ENCODE peak calls at places on chromosomes 11 and 22, in six cellular contexts. F is activated CD4-positive, CD25-positive, alpha-beta regulatory T cell; W is effector memory CD8-positive, alpha-beta T cell; O is EH; H is HFF-Myc; M is RCC 7860. Y is an unnamed sample.

GRCh38 chr22:50148166-50148500 is 22.4 kb upstream of the PANX2 start:
- DNase-seq in H (no peak), M (no peak), F (no peak), W (no peak), O (no peak), Y (no peak)

GRCh38 chr11:47233989-47234668 is 14.5 kb downstream of the ACP2 start:
- DNase-seq in H (no peak), M (peak), O (peak), F (no peak), W (no peak), Y (no peak)

GRCh38 chr22:25482868-25483639 is 81.4 kb upstream of the GRK3 start:
- DNase-seq in H (no peak), W (no peak), F (no peak), M (no peak), O (no peak), Y (peak)

GRCh38 chr11:74806267-74806666 is 57.6 kb downstream of the RNF169 start:
- DNase-seq in H (no peak), O (no peak), F (no peak), W (no peak), M (no peak), Y (no peak)

GRCh38 chr22:47296405-47297260 is 534.2 kb downstream of the TBC1D22A start:
- DNase-seq in W (no peak), M (no peak), H (no peak), O (no peak), F (no peak), Y (no peak)

GRCh38 chr11:45413156-45413833 is 127.2 kb upstream of the SYT13 start:
- DNase-seq in M (no peak), O (no peak), H (no peak), F (no peak), W (no peak), Y (no peak)

GRCh38 chr11:1122356-1123002 is 35.3 kb upstream of the MUC5AC start:
- DNase-seq in W (no peak), H (no peak), M (no peak), F (no peak), O (no peak), Y (peak)

GRCh38 chr11:117096140-117096972 is 1.9 kb downstream of the SIK3 start:
- DNase-seq in F (no peak), M (no peak), O (peak), W (peak), H (no peak), Y (no peak)

GRCh38 chr11:79087957-79088318 is 352.9 kb downstream of the TENM4 start:
- DNase-seq in M (no peak), H (no peak), W (no peak), O (peak), F (no peak), Y (no peak)

GRCh38 chr11:26522912-26523610 is 49.0 kb downstream of the MUC15 start:
- DNase-seq in W (no peak), M (no peak), H (peak), O (peak), F (no peak), Y (no peak)

GRCh38 chr22:44274918-44275665 is 37.7 kb downstream of the SHISAL1 start:
- DNase-seq in O (no peak), M (no peak), W (no peak), H (no peak), F (no peak), Y (no peak)

GRCh38 chr22:23700706-23701105 is 9.9 kb downstream of the RGL4 start:
- DNase-seq in F (no peak), M (no peak), W (no peak), H (no peak), O (no peak), Y (no peak)

GRCh38 chr11:36131719-36132349 is 157.4 kb downstream of the COMMD9 start:
- DNase-seq in H (no peak), O (peak), W (no peak), F (no peak), M (no peak), Y (no peak)

GRCh38 chr11:66725646-66726045 is 3.4 kb downstream of the SPTBN2 start:
- DNase-seq in M (no peak), W (no peak), F (no peak), O (no peak), H (no peak), Y (no peak)

GRCh38 chr11:33507967-33508366 is 192.7 kb downstream of the C11orf91 start:
- DNase-seq in M (no peak), O (peak), W (no peak), H (no peak), F (no peak), Y (no peak)

GRCh38 chr11:88779551-88779950 is 286.2 kb downstream of the GRM5 start:
- DNase-seq in H (peak), M (no peak), W (no peak), F (no peak), O (peak), Y (no peak)

GRCh38 chr22:20810645-20811044 is 36.7 kb downstream of the SERPIND1 start:
- DNase-seq in M (no peak), F (no peak), H (no peak), W (no peak), O (no peak), Y (no peak)

GRCh38 chr11:120712862-120713770 is 201.6 kb downstream of the GRIK4 start:
- DNase-seq in W (no peak), O (no peak), M (peak), F (no peak), H (no peak), Y (peak)

GRCh38 chr11:113137735-113138529 is 176.5 kb upstream of the TTC12 start:
- DNase-seq in H (no peak), F (no peak), M (no peak), W (no peak), O (no peak), Y (no peak)

GRCh38 chr11:9617960-9618359 is 44.5 kb downstream of the WEE1 start:
- DNase-seq in M (no peak), F (no peak), W (no peak), H (no peak), O (peak), Y (no peak)

GRCh38 chr11:75576445-75577049 is 14.5 kb downstream of the SERPINH1 start:
- DNase-seq in W (no peak), H (no peak), F (no peak), M (peak), O (peak), Y (no peak)

GRCh38 chr22:32621656-32622003 is 147.0 kb downstream of the FBXO7 start:
- DNase-seq in W (no peak), H (no peak), O (no peak), F (no peak), M (no peak), Y (no peak)

GRCh38 chr22:37433786-37434185 is 6.5 kb upstream of the ELFN2 start:
- DNase-seq in O (no peak), M (no peak), F (no peak), H (no peak), W (no peak), Y (no peak)

GRCh38 chr22:50621948-50622722 is 5.8 kb downstream of the ARSA start:
- DNase-seq in F (no peak), O (no peak), W (no peak), H (no peak), M (no peak), Y (no peak)

GRCh38 chr22:20407829-20408228 is 13.9 kb downstream of the ZNF74 start:
- DNase-seq in M (no peak), W (no peak), O (no peak), H (no peak), F (no peak), Y (peak)

GRCh38 chr11:89436071-89436470 is 55.1 kb downstream of the NOX4 start:
- DNase-seq in H (peak), W (no peak), F (no peak), M (no peak), O (peak), Y (no peak)

GRCh38 chr11:20618083-20618482 is 18.7 kb downstream of the SLC6A5 start:
- DNase-seq in M (no peak), W (no peak), H (no peak), O (no peak), F (no peak), Y (no peak)

GRCh38 chr11:1568451-1568911 is 3.6 kb downstream of the DUSP8 start:
- DNase-seq in F (no peak), W (peak), H (no peak), M (no peak), O (no peak), Y (peak)

GRCh38 chr11:111395749-111396148 is 16.7 kb upstream of the POU2AF1 start:
- DNase-seq in W (no peak), M (no peak), H (no peak), O (no peak), F (no peak), Y (no peak)

GRCh38 chr22:46788426-46789168 is 26.1 kb downstream of the TBC1D22A start:
- DNase-seq in W (no peak), F (no peak), O (no peak), H (no peak), M (no peak), Y (peak)

GRCh38 chr11:14551380-14551779 is 31.2 kb upstream of the PSMA1 start:
- DNase-seq in W (no peak), H (no peak), M (no peak), F (no peak), O (no peak), Y (no peak)

GRCh38 chr11:17890333-17890732 is 122.5 kb downstream of the SERGEF start:
- DNase-seq in M (no peak), O (no peak), W (no peak), F (no peak), H (no peak), Y (no peak)

GRCh38 chr11:71437879-71438278 is 10.3 kb downstream of the DHCR7 start:
- DNase-seq in H (no peak), F (no peak), W (no peak), M (no peak), O (no peak), Y (no peak)

GRCh38 chr11:125062931-125063428 is at the start of gene SLC37A2:
- DNase-seq in O (peak), F (peak), M (peak), W (peak), H (no peak), Y (peak)

GRCh38 chr11:34650528-34650927 is 29.6 kb downstream of the EHF start:
- DNase-seq in O (no peak), M (no peak), W (peak), F (no peak), H (no peak), Y (no peak)

GRCh38 chr11:932435-932834 is 6.8 kb downstream of the AP2A2 start:
- DNase-seq in H (no peak), W (no peak), M (no peak), F (no peak), O (peak), Y (no peak)

GRCh38 chr11:46342237-46342636 is 5.0 kb upstream of the DGKZ start:
- DNase-seq in W (no peak), O (peak), F (no peak), H (no peak), M (no peak), Y (no peak)

GRCh38 chr11:2533642-2534115 is 88.9 kb downstream of the KCNQ1 start:
- DNase-seq in F (no peak), W (peak), O (peak), H (peak), M (peak), Y (peak)